ENCODE peak calls at places on chromosomes 12 and 14, in eight cellular contexts. H is prostate gland; W is neural progenitor cell; M is neuronal stem cell; T is lung; V is CD8-positive, alpha-beta memory T cell; B is H9; U is colonic mucosa. N is an unnamed sample.

GRCh38 chr14:49303952-49304516 is 282.1 kb downstream of the RPS29 start:
- DNase-seq in H (peak; percentile 11), B (peak; percentile 66), W (peak; percentile 73), T (no peak), U (peak; percentile 22), V (no peak), M (peak; percentile 71), N (no peak)

GRCh38 chr14:35386673-35387125 is 17.9 kb downstream of the NFKBIA start:
- DNase-seq in B (no peak), W (peak; percentile 57), M (no peak), V (no peak), H (peak; percentile 55), T (no peak), U (no peak), N (no peak)

GRCh38 chr12:123071401-123072304 is 79.2 kb downstream of the PITPNM2 start:
- DNase-seq in U (no peak), T (no peak), V (no peak), M (peak; percentile 26), W (peak; percentile 68), B (no peak), H (no peak), N (no peak)

GRCh38 chr14:99968156-99968920 is 96.9 kb upstream of the EVL start:
- DNase-seq in T (no peak), B (no peak), V (no peak), W (no peak), H (no peak), M (no peak), U (no peak), N (no peak)

GRCh38 chr12:120540445-120540844 is 6.3 kb downstream of the RNF10 start:
- DNase-seq in B (no peak), T (no peak), V (no peak), M (no peak), W (no peak), H (no peak), U (no peak), N (no peak)

GRCh38 chr14:73223049-73223448 is 14.3 kb upstream of the PAPLN start:
- DNase-seq in V (no peak), M (no peak), T (no peak), W (no peak), H (no peak), B (no peak), U (no peak), N (no peak)

GRCh38 chr14:29752221-29752923 is 175.3 kb downstream of the PRKD1 start:
- DNase-seq in U (no peak), W (no peak), M (no peak), T (no peak), H (no peak), B (no peak), V (no peak), N (no peak)

GRCh38 chr12:115918763-115919162 is 358.7 kb downstream of the MED13L start:
- DNase-seq in T (no peak), W (no peak), M (no peak), V (no peak), H (no peak), B (no peak), U (no peak), N (no peak)

GRCh38 chr12:21330682-21331253 is 3.9 kb downstream of the SLCO1A2 start:
- DNase-seq in M (peak; percentile 40), U (no peak), V (no peak), W (peak; percentile 52), T (no peak), H (no peak), B (no peak), N (no peak)

GRCh38 chr14:105213396-105213795 is 32.3 kb upstream of the NUDT14 start:
- DNase-seq in W (no peak), B (no peak), U (no peak), H (no peak), M (no peak), T (no peak), V (no peak), N (no peak)

GRCh38 chr12:49043856-49044258 is 16.7 kb downstream of the KMT2D start:
- DNase-seq in V (peak; percentile 78), W (peak; percentile 78), B (peak; percentile 85), T (peak; percentile 63), U (peak; percentile 75), M (peak; percentile 44), H (no peak), N (peak; percentile 82)

GRCh38 chr12:6062427-6063378 is 61.8 kb downstream of the VWF start:
- DNase-seq in V (peak; percentile 31), H (peak; percentile 45), B (peak; percentile 85), W (peak; percentile 69), M (peak; percentile 57), U (peak; percentile 48), T (no peak), N (peak; percentile 53)

GRCh38 chr14:72962829-72963312 is 36.6 kb downstream of the DCAF4 start:
- DNase-seq in T (no peak), U (peak; percentile 47), W (peak; percentile 44), V (no peak), B (peak; percentile 70), M (peak; percentile 11), H (no peak), N (no peak)

GRCh38 chr12:11704094-11704493 is 54.6 kb downstream of the ETV6 start:
- DNase-seq in U (no peak), V (no peak), T (no peak), H (no peak), M (no peak), W (no peak), B (no peak), N (no peak)

GRCh38 chr14:75454963-75455546 is 27.2 kb downstream of the JDP2 start:
- DNase-seq in T (peak; percentile 77), B (no peak), W (no peak), H (no peak), M (no peak), V (no peak), U (no peak), N (no peak)

GRCh38 chr12:724194-724855 is 28.1 kb upstream of the WNK1 start:
- DNase-seq in W (no peak), T (peak; percentile 30), V (no peak), B (peak; percentile 65), M (no peak), H (no peak), U (no peak), N (no peak)

GRCh38 chr12:49264466-49264872 is 413 bp upstream of the TUBA1C start:
- DNase-seq in V (peak; percentile 34), H (no peak), M (no peak), B (no peak), W (peak; percentile 59), U (no peak), T (no peak), N (peak; percentile 13)

GRCh38 chr12:54383041-54383609 is 1.4 kb downstream of the ZNF385A start:
- DNase-seq in B (no peak), T (no peak), M (no peak), W (no peak), H (no peak), U (no peak), V (no peak), N (no peak)

GRCh38 chr14:64060648-64061096 is 207.9 kb downstream of the SYNE2 start:
- DNase-seq in B (peak; percentile 89), M (peak; percentile 17), W (peak; percentile 78), U (peak; percentile 42), H (no peak), T (no peak), V (no peak), N (no peak)

GRCh38 chr12:49664591-49665146 is 41.3 kb downstream of the PRPF40B start:
- DNase-seq in T (no peak), V (no peak), M (no peak), W (no peak), B (no peak), H (no peak), U (no peak), N (no peak)

GRCh38 chr14:95380350-95381042 is 60.8 kb upstream of the CLMN start:
- DNase-seq in T (no peak), U (no peak), V (no peak), M (no peak), W (no peak), B (no peak), H (no peak), N (no peak)

GRCh38 chr14:92135269-92135668 is 13.5 kb downstream of the CPSF2 start:
- DNase-seq in M (no peak), U (no peak), V (no peak), H (no peak), T (no peak), W (peak; percentile 4), B (no peak), N (no peak)

GRCh38 chr12:15899282-15899870 is 11.8 kb upstream of the DERA start:
- DNase-seq in T (no peak), H (no peak), V (peak; percentile 16), B (no peak), U (no peak), M (no peak), W (peak; percentile 38), N (no peak)

GRCh38 chr14:34665785-34666425 is 36.0 kb upstream of the SNX6 start:
- DNase-seq in T (no peak), V (no peak), B (no peak), W (no peak), H (no peak), M (no peak), U (peak; percentile 32), N (peak; percentile 16)

GRCh38 chr12:108629824-108630476 is 3.7 kb downstream of the SELPLG start:
- DNase-seq in M (no peak), W (no peak), V (peak; percentile 59), H (no peak), U (no peak), B (no peak), T (peak; percentile 54), N (peak; percentile 40)
- H3K27ac ChIP-seq in M (no peak overlapping the region), W (no peak overlapping the region), V (peak overlapping the region; percentile 92), H (no peak overlapping the region), U (peak overlapping the region; percentile 56), B (no peak overlapping the region), T (peak overlapping the region; percentile 78), N (peak overlapping the region; percentile 95)

DNA sequence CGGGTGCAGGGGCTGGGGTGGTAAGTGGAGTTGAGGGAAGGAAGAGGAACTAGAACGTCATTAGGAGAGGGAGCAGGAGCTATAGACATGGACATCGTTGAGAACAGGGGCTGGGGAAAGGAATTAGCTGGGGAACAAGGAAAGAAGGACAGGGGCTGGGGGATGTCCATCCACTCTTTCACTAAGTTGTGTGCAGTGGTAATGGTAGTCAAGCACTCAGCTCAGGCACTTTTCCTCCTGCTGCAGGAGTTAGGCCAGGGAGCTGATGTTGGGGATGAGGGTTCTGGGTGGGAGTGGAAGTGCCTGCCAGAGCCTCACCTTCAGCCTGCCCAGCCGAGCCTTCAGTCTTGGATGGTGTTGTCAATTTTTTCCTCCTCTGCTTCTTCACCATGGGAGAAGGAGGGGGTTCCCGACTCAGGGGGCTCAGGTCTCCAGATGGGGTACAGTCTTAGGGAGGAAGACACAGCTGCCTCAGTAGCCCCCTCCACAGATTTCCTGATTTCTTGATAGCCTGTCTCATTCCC is 9.2 kb downstream of the AGAP2 start:
- DNase-seq in W (no peak), U (no peak), B (peak; percentile 13), V (no peak), H (no peak), M (no peak), T (no peak), N (no peak)
- H3K27me3 ChIP-seq in W (peaks cover 100% of the 10 kb centered on the region), U (peaks cover 6% of the 10 kb centered on the region), B (peaks cover 30% of the 10 kb centered on the region), V (no peaks in the 10 kb centered on the region), H (no peaks in the 10 kb centered on the region), M (peaks cover 91% of the 10 kb centered on the region), T (no peaks in the 10 kb centered on the region), N (no peaks in the 10 kb centered on the region)

GRCh38 chr14:93522221-93522620 is 91.5 kb downstream of the UNC79 start:
- DNase-seq in M (no peak), U (no peak), B (no peak), T (no peak), H (no peak), W (no peak), V (no peak), N (no peak)
- H3K9me3 ChIP-seq in M (no peaks in the 10 kb centered on the region), U (no peaks in the 10 kb centered on the region), B (peaks cover 11% of the 10 kb centered on the region), T (peaks cover 2% of the 10 kb centered on the region), H (no peaks in the 10 kb centered on the region), W (peaks cover 26% of the 10 kb centered on the region), V (peaks cover 6% of the 10 kb centered on the region), N (peaks cover 30% of the 10 kb centered on the region)

GRCh38 chr14:28307506-28307905 is 459.1 kb upstream of the FOXG1 start:
- DNase-seq in T (no peak), W (no peak), B (no peak), M (no peak), V (no peak), U (no peak), H (no peak), N (no peak)
- H3K27ac ChIP-seq in T (no peak overlapping the region), W (no peak overlapping the region), B (no peak overlapping the region), M (no peak overlapping the region), V (no peak overlapping the region), U (no peak overlapping the region), H (no peak overlapping the region), N (no peak overlapping the region)

N was measured in CD4-positive, alpha-beta T cell.